ENCODE peak calls at places on chromosomes 12 and 14, in ten cellular contexts. O is adrenal gland; T is astrocyte of the cerebellum; C is cardiac muscle cell; R is LNCaP clone FGC; Y is transverse colon; N is astrocyte of the spinal cord; B is foreskin keratinocyte; X is endothelial cell; K is CD8-positive, alpha-beta T cell. E is an unnamed sample.
A peak's percentile ranks its signal among the peaks of the same experiment; 100 is the strongest.

GRCh38 chr12:123151679-123152454 is 977 bp upstream of the PITPNM2 start:
- DNase-seq in O (no peak), T (no peak), K (no peak), X (no peak), R (no peak), N (no peak), C (no peak), B (no peak), Y (no peak), E (no peak)

GRCh38 chr14:90778468-90779255 is 37.6 kb downstream of the TTC7B start:
- DNase-seq in O (no peak), Y (no peak), X (no peak), K (no peak), R (no peak), N (no peak), C (no peak), B (no peak), T (no peak), E (no peak)

GRCh38 chr12:87274594-87275245 is 754.5 kb downstream of the C12orf50 start:
- DNase-seq in T (no peak), R (no peak), O (no peak), B (no peak), K (no peak), N (peak; percentile 43), C (peak; percentile 60), X (peak; percentile 16), Y (no peak), E (no peak)

GRCh38 chr14:32331227-32331597 is 2.1 kb downstream of the AKAP6 start:
- DNase-seq in Y (no peak), O (no peak), R (no peak), X (no peak), C (no peak), B (no peak), K (no peak), T (no peak), N (no peak), E (no peak)

GRCh38 chr12:52221912-52222457 is 11.1 kb upstream of the KRT7 start:
- DNase-seq in B (no peak), Y (peak; percentile 69), N (no peak), C (peak; percentile 62), K (peak; percentile 54), T (no peak), O (peak; percentile 83), X (peak; percentile 81), R (no peak), E (no peak)

GRCh38 chr12:93325855-93326254 is 51.9 kb upstream of the NUDT4 start:
- DNase-seq in T (peak; percentile 44), Y (no peak), O (no peak), R (no peak), C (peak; percentile 10), K (no peak), X (no peak), N (peak; percentile 83), B (peak; percentile 64), E (no peak)

GRCh38 chr12:131855521-131856142 is 27.4 kb downstream of the MMP17 start:
- DNase-seq in N (no peak), C (no peak), T (no peak), R (no peak), O (no peak), K (no peak), B (no peak), Y (no peak), X (no peak), E (no peak)

GRCh38 chr14:81102217-81102616 is 118.5 kb downstream of the GTF2A1 start:
- DNase-seq in C (no peak), K (no peak), Y (no peak), O (no peak), N (no peak), T (no peak), R (no peak), B (no peak), X (no peak), E (no peak)

GRCh38 chr12:131129839-131130238 is 176.1 kb downstream of the ADGRD1 start:
- DNase-seq in N (no peak), C (no peak), Y (no peak), R (no peak), K (peak; percentile 9), T (no peak), B (no peak), X (no peak), O (no peak), E (no peak)

GRCh38 chr12:102029148-102029547 is 32.6 kb downstream of the WASHC3 start:
- DNase-seq in X (no peak), O (no peak), Y (no peak), N (no peak), K (no peak), C (peak; percentile 9), B (no peak), R (no peak), T (no peak), E (no peak)

GRCh38 chr12:102023343-102023930 is 38.4 kb downstream of the WASHC3 start:
- DNase-seq in O (no peak), N (peak; percentile 77), Y (no peak), K (no peak), T (no peak), X (no peak), B (no peak), R (peak; percentile 58), C (peak; percentile 62), E (peak; percentile 5)

GRCh38 chr12:102024765-102025164 is 37.0 kb downstream of the WASHC3 start:
- DNase-seq in Y (no peak), B (no peak), R (no peak), N (no peak), C (peak; percentile 38), X (no peak), O (no peak), T (no peak), K (no peak), E (no peak)

GRCh38 chr12:102022286-102022685 is 39.5 kb downstream of the WASHC3 start:
- DNase-seq in K (no peak), T (no peak), X (no peak), Y (no peak), B (no peak), R (no peak), C (no peak), O (no peak), N (no peak), E (no peak)

DNA sequence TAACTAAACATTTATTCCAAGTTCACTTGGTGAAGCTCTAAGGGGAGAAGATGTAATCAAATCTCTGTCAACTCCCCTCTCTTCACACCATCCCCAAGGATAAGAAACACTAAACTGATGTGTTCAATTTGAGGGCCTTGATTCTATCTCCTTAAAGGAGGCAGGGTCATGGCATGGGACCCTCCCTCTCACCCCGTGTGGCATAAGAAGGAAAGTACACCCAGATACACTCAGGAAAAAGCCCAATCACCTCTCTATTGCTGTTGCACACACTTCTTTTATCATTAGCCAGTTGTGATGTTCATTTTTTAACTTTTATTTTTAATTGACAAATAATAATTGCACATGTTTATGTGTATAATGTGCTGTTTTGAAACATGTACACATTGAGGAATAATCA is 35.1 kb downstream of the WASHC3 start:
- DNase-seq in R (no peak), T (no peak), N (no peak), K (no peak), C (no peak), O (no peak), Y (no peak), X (no peak), B (no peak), E (no peak)
- TF ChIP-seq CTCF in R (no peak), T (no peak), N (no peak), K (no peak), C (no peak), O (no peak), Y (no peak), X (no peak), B (no peak), E (no peak)

GRCh38 chr12:62684586-62685295 is 218.1 kb downstream of the MON2 start:
- DNase-seq in R (no peak), X (no peak), O (no peak), N (peak; percentile 32), C (peak; percentile 82), K (no peak), B (no peak), Y (peak; percentile 27), T (no peak), E (peak; percentile 83)
- TF ChIP-seq CTCF in R (no peak), X (no peak), O (no peak), N (no peak), C (no peak), K (no peak), B (no peak), Y (no peak), T (no peak), E (no peak)

DNA sequence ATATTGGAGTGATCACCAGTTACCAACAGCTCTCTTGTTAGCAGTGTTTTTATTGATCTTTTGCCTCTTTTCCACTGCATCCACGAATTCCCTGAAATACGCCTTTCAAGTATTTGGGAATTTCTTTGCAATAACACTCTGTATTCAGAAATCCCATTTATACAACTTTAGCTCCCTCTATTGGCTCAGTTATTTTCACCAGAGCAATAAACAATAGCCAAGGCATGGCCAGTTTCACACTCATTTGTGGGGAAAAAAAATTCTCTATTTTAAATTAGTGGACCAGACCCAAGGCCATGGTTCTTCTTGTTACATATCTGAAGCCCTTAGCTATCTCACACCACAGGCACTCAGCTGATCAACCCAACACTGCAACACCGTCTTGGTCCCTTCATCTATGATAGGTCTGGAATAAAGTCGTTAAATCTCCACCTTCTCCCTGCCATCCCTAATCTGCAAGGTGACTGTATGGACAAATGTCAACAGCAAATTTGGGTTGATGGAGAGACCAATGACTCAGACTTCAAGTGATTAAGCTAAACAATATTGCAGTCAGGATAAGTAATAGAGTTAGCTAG is 92.4 kb upstream of the TMEM260 start:
- DNase-seq in Y (no peak), T (peak; percentile 4), B (no peak), R (no peak), K (no peak), X (no peak), N (peak; percentile 26), O (no peak), C (peak; percentile 57), E (peak; percentile 2)
- TF ChIP-seq CTCF in Y (peak; percentile 8), T (peak; percentile 49), B (peak; percentile 60), R (peak; percentile 68), K (no peak), X (peak; percentile 19), N (peak; percentile 43), O (peak; percentile 28), C (peak; percentile 61), E (peak; percentile 51)

GRCh38 chr12:124371970-124372555 is 77.2 kb downstream of the RFLNA start:
- DNase-seq in T (no peak), Y (no peak), C (no peak), R (no peak), B (no peak), X (no peak), O (no peak), N (no peak), K (no peak), E (no peak)
- TF ChIP-seq CTCF in T (no peak), Y (no peak), C (no peak), R (no peak), B (no peak), X (no peak), O (no peak), N (no peak), K (no peak), E (no peak)